ENCODE peak calls at places on chromosomes 3 and 15, in seven cellular contexts. W is anterior cingulate cortex; V is stimulated activated CD4-positive, alpha-beta T cell treated with anti-CD3 and anti-CD28 coated beads, Interleukin-4, amount 100 ng/mL, for 48 hours; Z is colonic mucosa; G is SHP77; F is astrocyte of the spinal cord; M is myocyte. R is an unnamed sample.

GRCh38 chr3:51686512-51687215 is 15.6 kb downstream of the TEX264 start:
- DNase-seq in V (peak; percentile 76), W (no peak), Z (peak; percentile 41), F (no peak), M (peak; percentile 96), G (no peak), R (no peak)

GRCh38 chr3:123085293-123085949 is 18.6 kb downstream of the PDIA5 start:
- DNase-seq in Z (no peak), G (no peak), W (no peak), F (no peak), M (no peak), V (no peak), R (no peak)

GRCh38 chr3:4738737-4739274 is 240.4 kb upstream of the BHLHE40 start:
- DNase-seq in M (no peak), G (no peak), F (no peak), W (no peak), Z (no peak), V (no peak), R (no peak)

GRCh38 chr15:96334017-96334704 is 3.7 kb downstream of the NR2F2 start:
- DNase-seq in V (no peak), W (no peak), Z (peak; percentile 22), M (no peak), F (peak; percentile 26), G (no peak), R (no peak)

GRCh38 chr3:176987901-176988300 is 209.4 kb downstream of the TBL1XR1 start:
- DNase-seq in F (no peak), M (peak; percentile 8), V (no peak), W (no peak), Z (no peak), G (no peak), R (no peak)

GRCh38 chr3:32945136-32945535 is 6.3 kb upstream of the CCR4 start:
- DNase-seq in W (no peak), F (no peak), V (no peak), Z (no peak), G (no peak), M (no peak), R (no peak)

GRCh38 chr3:32780735-32781210 is 37.0 kb upstream of the TRIM71 start:
- DNase-seq in W (no peak), F (peak; percentile 41), M (peak; percentile 52), G (peak; percentile 29), V (no peak), Z (peak; percentile 48), R (no peak)

GRCh38 chr3:151949706-151950105 is 76.3 kb downstream of the SUCNR1 start:
- DNase-seq in G (no peak), W (no peak), V (no peak), F (no peak), Z (no peak), M (no peak), R (no peak)

R was measured in NCI-H2029.